ENCODE peak calls at places on chromosome 6, in seven cellular contexts. S, Q, B, D, T, A and V are unnamed samples.

GRCh38 chr6:16236009-16236501 is 2.3 kb upstream of the GMPR start:
- DNase-seq in S (no peak), Q (no peak), B (no peak), D (no peak), T (no peak), A (no peak), V (no peak)

GRCh38 chr6:15484115-15484514 is 178.7 kb downstream of the DTNBP1 start:
- DNase-seq in S (no peak), Q (no peak), B (no peak), D (no peak), T (no peak), A (no peak), V (no peak)

GRCh38 chr6:111485316-111485715 is 2.3 kb upstream of the REV3L start:
- DNase-seq in S (no peak), Q (no peak), B (no peak), D (no peak), T (no peak), A (no peak), V (no peak)

GRCh38 chr6:116239256-116239655 is 14.6 kb downstream of the TSPYL4 start:
- DNase-seq in S (no peak), Q (no peak), B (no peak), D (no peak), T (no peak), A (no peak), V (no peak)

GRCh38 chr6:68975064-68975463 is 340.0 kb downstream of the ADGRB3 start:
- DNase-seq in S (no peak), Q (no peak), B (no peak), D (no peak), T (no peak), A (peak; percentile 67), V (no peak)

GRCh38 chr6:142258305-142258704 is 43.5 kb upstream of the ADGRG6 start:
- DNase-seq in S (no peak), Q (no peak), B (no peak), D (no peak), T (no peak), A (no peak), V (no peak)

GRCh38 chr6:87714093-87714809 is 12.2 kb upstream of the AKIRIN2 start:
- DNase-seq in S (no peak), Q (peak; percentile 46), B (no peak), D (no peak), T (no peak), A (no peak), V (no peak)

GRCh38 chr6:155186052-155186658 is 77.7 kb upstream of the CLDN20 start:
- DNase-seq in S (no peak), Q (no peak), B (no peak), D (no peak), T (no peak), A (no peak), V (no peak)

GRCh38 chr6:3648724-3649123 is 102.8 kb downstream of the PXDC1 start:
- DNase-seq in S (no peak), Q (no peak), B (no peak), D (no peak), T (no peak), A (no peak), V (no peak)

GRCh38 chr6:148565931-148566663 is 180.7 kb upstream of the UST start:
- DNase-seq in S (no peak), Q (no peak), B (no peak), D (peak; percentile 70), T (no peak), A (no peak), V (no peak)

GRCh38 chr6:128135325-128135724 is 234.5 kb upstream of the THEMIS start:
- DNase-seq in S (no peak), Q (no peak), B (no peak), D (no peak), T (no peak), A (no peak), V (no peak)

GRCh38 chr6:74519172-74519571 is 686.7 kb downstream of the COL12A1 start:
- DNase-seq in S (no peak), Q (no peak), B (no peak), D (no peak), T (no peak), A (no peak), V (no peak)

GRCh38 chr6:1527098-1527497 is 82.6 kb upstream of the FOXC1 start:
- DNase-seq in S (no peak), Q (no peak), B (peak; percentile 20), D (peak; percentile 63), T (no peak), A (no peak), V (peak; percentile 71)

GRCh38 chr6:23905301-23905700 is 220.7 kb upstream of the NRSN1 start:
- DNase-seq in S (no peak), Q (no peak), B (no peak), D (no peak), T (no peak), A (no peak), V (no peak)

GRCh38 chr6:28525496-28526039 is at the start of gene GPX5:
- DNase-seq in S (no peak), Q (no peak), B (no peak), D (no peak), T (no peak), A (no peak), V (peak; percentile 43)

GRCh38 chr6:4291453-4292403 is 156.4 kb upstream of the ECI2 start:
- DNase-seq in S (no peak), Q (no peak), B (no peak), D (no peak), T (no peak), A (peak; percentile 11), V (no peak)

GRCh38 chr6:90284745-90285481 is 11.7 kb downstream of the BACH2 start:
- DNase-seq in S (no peak), Q (no peak), B (no peak), D (no peak), T (no peak), A (no peak), V (no peak)

GRCh38 chr6:4313044-4313686 is 177.8 kb upstream of the ECI2 start:
- DNase-seq in S (no peak), Q (peak; percentile 13), B (no peak), D (no peak), T (peak; percentile 68), A (peak; percentile 80), V (no peak)

GRCh38 chr6:133553652-133554051 is 312.5 kb downstream of the EYA4 start:
- DNase-seq in S (no peak), Q (peak; percentile 37), B (no peak), D (no peak), T (no peak), A (peak; percentile 64), V (peak; percentile 45)

DNA sequence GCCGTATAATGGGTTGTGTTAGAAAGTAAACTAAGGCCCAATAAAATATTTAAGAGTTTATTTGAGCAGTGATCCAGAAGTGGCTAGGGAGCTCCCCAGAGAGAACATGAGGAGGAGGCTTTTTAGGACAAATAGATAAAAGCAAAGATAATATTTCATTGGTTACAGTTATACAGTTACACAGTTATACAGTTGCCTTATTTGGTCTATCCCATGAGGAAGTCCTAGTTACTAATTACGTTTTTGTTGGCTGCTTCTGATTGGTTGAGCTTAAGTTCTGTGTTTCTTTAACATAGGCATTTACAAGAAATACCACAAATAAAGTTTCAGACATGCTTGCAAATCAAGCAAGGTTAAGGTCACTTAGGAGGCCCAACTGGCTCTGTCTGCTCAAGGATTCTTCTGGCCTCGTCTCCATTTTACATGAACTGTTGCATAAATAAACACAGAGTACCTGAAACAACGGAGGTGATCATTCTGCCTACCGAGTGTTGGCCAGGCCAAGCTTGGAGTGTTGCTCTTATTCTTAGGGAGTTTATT is 7.0 kb downstream of the UBD start:
- DNase-seq in S (no peak), Q (peak; percentile 40), B (no peak), D (no peak), T (peak; percentile 46), A (peak; percentile 64), V (peak; percentile 77)
- H3K4me3 ChIP-seq in S (peak overlapping the region; percentile 56), Q (no peak overlapping the region), B (no peak overlapping the region), D (no peak overlapping the region), T (no peak overlapping the region), A (no peak overlapping the region), V (no peak overlapping the region)

GRCh38 chr6:156918647-156919046 is 141.5 kb downstream of the ARID1B start:
- DNase-seq in S (no peak), Q (no peak), B (no peak), D (no peak), T (no peak), A (no peak), V (no peak)
- H3K4me3 ChIP-seq in S (no peak overlapping the region), Q (no peak overlapping the region), B (no peak overlapping the region), D (no peak overlapping the region), T (no peak overlapping the region), A (no peak overlapping the region), V (no peak overlapping the region)

DNA sequence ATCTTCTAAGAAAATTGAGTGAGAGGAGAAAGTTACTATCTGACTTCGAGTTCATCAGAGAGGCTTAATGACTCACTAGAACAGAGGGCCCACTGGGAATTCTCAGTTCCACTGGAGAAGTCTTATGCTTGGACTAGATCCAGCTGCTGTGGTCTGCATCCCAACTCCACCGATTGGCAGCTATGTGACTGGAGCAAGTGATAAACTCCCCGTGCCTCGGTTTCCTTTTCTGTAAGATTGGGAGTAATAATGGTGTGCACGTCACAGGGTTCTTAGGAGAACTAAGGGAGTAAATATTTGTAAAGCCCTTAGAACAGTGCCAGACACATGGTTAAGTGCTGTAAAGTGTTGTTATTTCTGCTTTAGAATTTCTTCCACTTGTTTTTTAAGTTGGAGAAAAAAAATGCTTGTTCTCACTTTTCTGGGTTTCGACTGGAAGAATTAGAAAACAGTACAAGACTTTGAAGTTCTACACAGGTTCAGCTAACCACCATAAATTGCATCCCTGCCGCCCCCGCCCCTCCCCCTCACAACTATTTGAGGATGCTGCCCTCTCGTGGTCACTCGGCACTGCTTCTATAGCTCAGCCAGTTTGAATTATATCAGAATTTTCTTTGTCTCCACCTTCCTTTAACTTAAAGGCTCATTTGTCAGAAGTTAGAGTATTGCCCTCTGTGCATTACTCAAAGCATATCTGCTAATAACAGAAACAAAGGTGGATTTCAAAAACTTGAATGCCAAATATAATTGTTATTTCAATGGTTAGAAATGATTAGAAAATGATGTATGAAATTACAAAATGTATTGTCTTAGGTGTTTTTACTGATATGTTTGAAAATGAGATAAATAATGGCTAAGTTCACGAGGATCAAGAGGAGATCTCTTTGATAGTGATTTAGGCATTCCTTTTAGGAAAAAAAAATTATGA is 95.0 kb upstream of the IFNGR1 start:
- DNase-seq in S (peak; percentile 32), Q (peak; percentile 81), B (peak; percentile 29), D (peak; percentile 67), T (peak; percentile 27), A (peak; percentile 82), V (peak; percentile 62)
- H3K4me3 ChIP-seq in S (no peak overlapping the region), Q (no peak overlapping the region), B (no peak overlapping the region), D (no peak overlapping the region), T (no peak overlapping the region), A (no peak overlapping the region), V (no peak overlapping the region)

GRCh38 chr6:99618649-99619408 is 12.2 kb downstream of the PRDM13 start:
- DNase-seq in S (no peak), Q (no peak), B (no peak), D (no peak), T (no peak), A (no peak), V (no peak)
- H3K4me3 ChIP-seq in S (no peak overlapping the region), Q (no peak overlapping the region), B (peak overlapping the region; percentile 25), D (no peak overlapping the region), T (no peak overlapping the region), A (no peak overlapping the region), V (no peak overlapping the region)